ENCODE peak calls at places on chromosomes 2 and 18, in five cellular contexts. Y, S, C, E and F are unnamed samples.
A peak's percentile ranks its signal among the peaks of the same experiment; 100 is the strongest.

GRCh38 chr2:189144700-189145211 is 34.8 kb downstream of the COL5A2 start:
- DNase-seq in Y (no peak), S (no peak), C (no peak), E (no peak), F (no peak)

GRCh38 chr2:104658149-104658839 is 195.6 kb upstream of the POU3F3 start:
- DNase-seq in Y (peak; percentile 33), S (no peak), C (peak; percentile 64), E (no peak), F (no peak)

GRCh38 chr2:56757884-56758545 is 574.2 kb downstream of the CCDC85A start:
- DNase-seq in Y (no peak), S (no peak), C (no peak), E (no peak), F (no peak)

GRCh38 chr18:21703241-21703820 is 1.2 kb downstream of the ABHD3 start:
- DNase-seq in Y (no peak), S (peak; percentile 8), C (no peak), E (no peak), F (no peak)

GRCh38 chr2:225756198-225756597 is 356.7 kb downstream of the NYAP2 start:
- DNase-seq in Y (no peak), S (no peak), C (no peak), E (peak; percentile 18), F (no peak)

GRCh38 chr2:224038049-224038829 is 847 bp downstream of the SERPINE2 start:
- DNase-seq in Y (peak; percentile 57), S (peak; percentile 62), C (no peak), E (peak; percentile 43), F (no peak)

GRCh38 chr18:54787616-54788015 is 40.7 kb upstream of the RAB27B start:
- DNase-seq in Y (no peak), S (no peak), C (no peak), E (peak; percentile 48), F (no peak)

GRCh38 chr2:214328941-214329340 is 81.9 kb upstream of the VWC2L start:
- DNase-seq in Y (no peak), S (no peak), C (no peak), E (no peak), F (no peak)

GRCh38 chr2:24875272-24875671 is 44.8 kb downstream of the ADCY3 start:
- DNase-seq in Y (no peak), S (no peak), C (no peak), E (peak; percentile 72), F (peak; percentile 83)

GRCh38 chr2:36835125-36835524 is 131.2 kb downstream of the STRN start:
- DNase-seq in Y (no peak), S (no peak), C (no peak), E (no peak), F (no peak)

GRCh38 chr2:53403836-53404413 is 363.7 kb upstream of the CHAC2 start:
- DNase-seq in Y (no peak), S (no peak), C (no peak), E (peak; percentile 49), F (no peak)

DNA sequence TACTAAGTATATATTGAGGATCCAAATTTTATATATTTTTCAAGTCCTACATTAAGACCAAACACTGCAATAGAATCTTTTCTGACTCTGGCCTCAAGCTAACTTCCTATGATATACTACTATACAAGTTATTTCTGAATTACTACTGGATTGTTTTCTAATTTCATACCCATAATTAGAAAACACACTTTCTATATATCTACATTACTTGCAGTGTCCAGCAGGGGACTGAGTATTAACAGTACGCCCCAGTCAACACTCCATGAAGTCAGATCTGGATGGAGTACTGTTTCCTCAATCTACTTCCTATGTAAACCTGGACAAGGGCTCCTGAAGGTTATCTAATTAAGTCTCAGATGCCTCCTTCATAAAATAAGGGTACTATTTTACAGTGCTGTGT is 26.5 kb downstream of the RMP24 start:
- DNase-seq in Y (no peak), S (no peak), C (no peak), E (no peak), F (no peak)
- TF ChIP-seq CTCF in Y (no peak), S (no peak), C (no peak), E (peak; percentile 37), F (peak; percentile 53)

GRCh38 chr2:127225186-127225960 is 5.3 kb upstream of the CYP27C1 start:
- DNase-seq in Y (no peak), S (no peak), C (no peak), E (peak; percentile 76), F (peak; percentile 40)
- H3K4me3 ChIP-seq in Y (no peak overlapping the region), S (no peak overlapping the region), C (no peak overlapping the region), E (no peak overlapping the region), F (no peak overlapping the region)

GRCh38 chr18:4130734-4131719 is 324.1 kb downstream of the DLGAP1 start:
- DNase-seq in Y (no peak), S (no peak), C (no peak), E (no peak), F (no peak)
- TF ChIP-seq CTCF in Y (peak; percentile 13), S (no peak), C (no peak), E (no peak), F (no peak)

DNA sequence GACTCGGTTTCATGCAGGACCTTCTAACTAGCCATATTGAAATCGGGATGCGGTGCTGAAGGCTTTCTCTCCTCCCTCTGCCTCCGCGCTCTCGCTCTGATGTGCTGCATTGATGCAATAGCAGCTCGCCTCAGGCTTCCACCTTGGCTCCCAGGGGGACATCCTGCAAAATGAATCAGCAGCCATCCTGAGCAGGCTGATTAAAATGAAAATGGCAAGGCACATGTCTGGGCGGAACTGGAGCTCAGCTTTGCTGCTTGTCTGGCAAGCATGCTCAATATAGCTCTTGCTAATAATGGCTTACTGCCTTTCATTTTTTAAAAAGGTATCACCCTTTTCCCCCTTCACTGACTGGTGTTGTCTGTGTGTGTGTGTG is 818 bp upstream of the MYT1L start:
- DNase-seq in Y (no peak), S (no peak), C (no peak), E (no peak), F (no peak)
- H3K4me3 ChIP-seq in Y (no peak overlapping the region), S (no peak overlapping the region), C (no peak overlapping the region), E (no peak overlapping the region), F (no peak overlapping the region)

DNA sequence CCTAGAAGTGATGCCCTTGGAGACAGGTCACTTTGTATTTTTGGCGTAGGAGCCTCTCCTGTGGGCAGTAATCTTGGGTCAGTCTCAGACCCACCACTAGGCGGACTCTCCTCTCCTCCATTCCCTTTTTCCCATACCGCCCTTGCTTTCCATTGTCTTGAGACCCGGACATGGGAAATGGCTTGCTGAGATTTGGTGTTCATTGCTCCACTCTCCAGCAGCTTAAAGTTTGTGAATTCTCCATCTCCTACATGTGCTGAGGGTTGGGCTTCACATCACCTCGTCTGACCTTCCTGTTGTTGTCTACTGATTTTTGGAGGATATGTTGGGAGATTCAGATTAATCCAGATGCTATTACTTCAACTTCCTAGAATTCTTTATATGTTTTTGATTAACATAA is 159.2 kb upstream of the RAB12 start:
- DNase-seq in Y (no peak), S (peak; percentile 20), C (peak; percentile 35), E (no peak), F (no peak)
- TF ChIP-seq CTCF in Y (peak; percentile 24), S (peak; percentile 12), C (peak; percentile 59), E (peak; percentile 53), F (peak; percentile 44)

GRCh38 chr2:112621792-112622527 is 23.8 kb upstream of the SLC20A1 start:
- DNase-seq in Y (no peak), S (no peak), C (no peak), E (peak; percentile 87), F (peak; percentile 88)
- H3K4me3 ChIP-seq in Y (no peak overlapping the region), S (no peak overlapping the region), C (no peak overlapping the region), E (no peak overlapping the region), F (peak overlapping the region; percentile 7)

DNA sequence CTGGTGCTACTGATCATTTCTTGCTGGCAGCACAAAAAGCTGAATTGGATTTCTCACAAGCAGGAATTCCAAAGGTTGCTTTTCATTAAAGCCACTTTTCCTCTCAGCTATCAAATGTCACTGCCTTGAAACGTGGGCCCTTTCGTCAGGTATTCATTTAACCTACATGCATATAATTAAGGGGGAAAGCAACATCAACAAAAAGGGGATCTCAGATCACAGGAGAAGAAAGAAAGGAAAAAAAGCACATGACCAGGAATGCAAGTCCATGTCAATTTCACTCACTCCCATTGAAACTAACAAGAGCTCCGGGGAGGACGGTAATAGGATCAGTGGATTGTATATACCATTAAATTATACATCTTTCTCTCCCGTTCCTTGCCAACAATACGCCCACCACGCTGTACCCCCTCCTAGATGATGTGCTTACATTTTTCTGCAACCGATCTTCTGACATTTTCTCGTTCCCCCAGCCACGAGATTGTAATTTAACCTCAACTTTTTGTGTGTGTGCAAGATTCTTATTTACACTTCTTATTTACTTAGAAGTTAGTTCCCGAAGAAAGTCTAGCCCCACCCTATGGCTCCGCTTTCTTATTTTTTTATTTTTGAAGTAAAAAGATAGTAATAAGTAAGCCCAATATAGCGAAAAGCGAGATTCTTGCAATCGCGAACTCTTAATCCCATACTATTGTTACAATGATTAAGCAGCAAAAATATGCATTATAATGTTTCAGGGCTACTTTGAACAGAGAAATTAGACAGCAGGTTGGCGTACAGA is 707 bp downstream of the FIGN start:
- DNase-seq in Y (no peak), S (no peak), C (no peak), E (peak; percentile 52), F (no peak)
- TF ChIP-seq CTCF in Y (no peak), S (no peak), C (no peak), E (no peak), F (no peak)